ENCODE peak calls at places on chromosomes 13 and 19, in five cellular contexts. U is NCI-H1048; T is H54; D is stimulated activated CD4-positive, alpha-beta T cell treated with anti-CD3 and anti-CD28 coated beads, Interleukin-12 subunit alpha, Interleukin-12 subunit beta, amount 100 ng/mL, for 24 hours; C is iris pigment epithelial cell. S is an unnamed sample.

GRCh38 chr19:51712461-51713081 is 11.2 kb downstream of the HAS1 start:
- DNase-seq in D (no peak), U (no peak), C (peak; percentile 54), T (peak; percentile 55), S (no peak)

GRCh38 chr19:13646758-13647157 is 117.6 kb upstream of the MRI1 start:
- DNase-seq in D (no peak), U (no peak), T (no peak), C (no peak), S (no peak)

GRCh38 chr13:25281937-25282332 is 5.4 kb downstream of the MTMR6 start:
- DNase-seq in U (no peak), D (no peak), C (no peak), T (no peak), S (no peak)

GRCh38 chr19:51185868-51186215 is 39.0 kb upstream of the CD33 start:
- DNase-seq in U (no peak), D (no peak), C (no peak), T (no peak), S (no peak)

GRCh38 chr13:40158218-40158617 is 502.8 kb downstream of the COG6 start:
- DNase-seq in U (no peak), C (peak; percentile 44), D (no peak), T (no peak), S (no peak)

GRCh38 chr13:31001647-31002046 is 69.2 kb downstream of the TEX26 start:
- DNase-seq in C (no peak), D (no peak), U (no peak), T (no peak), S (no peak)

GRCh38 chr13:104015646-104016396 is 949.6 kb upstream of the SLC10A2 start:
- DNase-seq in T (no peak), C (peak; percentile 94), D (no peak), U (no peak), S (no peak)

GRCh38 chr19:43504426-43505185 is at the start of gene PHLDB3:
- DNase-seq in U (no peak), D (peak; percentile 32), C (peak; percentile 27), T (peak; percentile 62), S (no peak)

GRCh38 chr19:5172859-5173577 is 167.6 kb downstream of the PTPRS start:
- DNase-seq in D (no peak), T (peak; percentile 79), U (no peak), C (peak; percentile 94), S (no peak)

GRCh38 chr19:8659905-8660304 is 29.5 kb downstream of the NFILZ start:
- DNase-seq in T (no peak), U (no peak), D (no peak), C (no peak), S (no peak)

GRCh38 chr19:47006496-47006895 is 13.1 kb upstream of the NPAS1 start:
- DNase-seq in T (no peak), C (no peak), D (no peak), U (no peak), S (no peak)

GRCh38 chr13:21528616-21529015 is 69.5 kb upstream of the ZDHHC20 start:
- DNase-seq in D (no peak), T (no peak), C (peak; percentile 78), U (no peak), S (no peak)